ENCODE peak calls at places on chromosome X, in five cellular contexts. Q is NCI-H1105, N is left cardiac atrium, S is ACHN, Y is MV-4-11. O is an unnamed sample.

GRCh38 chrX:121641560-121641959 is 594.1 kb downstream of the GLUD2 start:
- DNase-seq in Q (no peak), N (no peak), S (peak), Y (peak), O (peak)

GRCh38 chrX:115939636-115940160 is 230.8 kb upstream of the AGTR2 start:
- DNase-seq in Q (no peak), N (no peak), S (no peak), Y (no peak), O (no peak)

GRCh38 chrX:119758682-119759332 is 419 bp downstream of the SOWAHD start:
- DNase-seq in Q (no peak), N (peak), S (no peak), Y (no peak), O (no peak)

GRCh38 chrX:40476958-40477357 is 103.8 kb upstream of the ATP6AP2 start:
- DNase-seq in Q (no peak), N (no peak), S (no peak), Y (no peak), O (no peak)

GRCh38 chrX:10631416-10632145 is 11.2 kb upstream of the MID1 start:
- DNase-seq in Q (no peak), N (no peak), S (no peak), Y (no peak), O (no peak)

GRCh38 chrX:20595928-20596550 is 329.3 kb upstream of the RPS6KA3 start:
- DNase-seq in Q (no peak), N (no peak), S (no peak), Y (no peak), O (no peak)

GRCh38 chrX:77447339-77448149 is at the start of gene FGF16:
- DNase-seq in Q (no peak), N (no peak), S (no peak), Y (no peak), O (no peak)

GRCh38 chrX:128517691-128518090 is 465.5 kb upstream of the ACTRT1 start:
- DNase-seq in Q (no peak), N (no peak), S (no peak), Y (no peak), O (no peak)

GRCh38 chrX:39822133-39822748 is 275.5 kb downstream of the BCOR start:
- DNase-seq in Q (no peak), N (no peak), S (no peak), Y (no peak), O (no peak)

GRCh38 chrX:133681897-133682296 is 266.6 kb upstream of the GPC4 start:
- DNase-seq in Q (no peak), N (no peak), S (no peak), Y (no peak), O (no peak)

GRCh38 chrX:38654302-38654701 is 93.0 kb downstream of the TSPAN7 start:
- DNase-seq in Q (peak), N (no peak), S (peak), Y (peak), O (peak)

O was measured in NCI-H460.